ENCODE peak calls at places on chromosome 4, in seven cellular contexts. X is ovary, D is GM12891, K is breast epithelium, M is uterus, S is suprapubic skin, V is sigmoid colon. B is an unnamed sample.

GRCh38 chr4:74047152-74047551 is 8.7 kb upstream of the CXCL3 start:
- DNase-seq in K (no peak), S (no peak), M (no peak), X (no peak), V (no peak), D (no peak), B (no peak)

GRCh38 chr4:80197601-80198444 is 520 bp downstream of the PRDM8 start:
- DNase-seq in S (no peak), X (no peak), K (no peak), V (no peak), D (no peak), M (no peak), B (no peak)

GRCh38 chr4:76644831-76645485 is 209.9 kb downstream of the SHROOM3 start:
- DNase-seq in S (no peak), D (no peak), X (no peak), V (no peak), M (no peak), K (no peak), B (no peak)

GRCh38 chr4:97475621-97476020 is 667.7 kb downstream of the STPG2 start:
- DNase-seq in M (no peak), D (no peak), S (no peak), V (no peak), K (no peak), X (no peak), B (no peak)

GRCh38 chr4:84363256-84363655 is 135.8 kb downstream of the NKX6-1 start:
- DNase-seq in S (no peak), K (no peak), V (no peak), X (no peak), M (no peak), D (no peak), B (no peak)

GRCh38 chr4:146742416-146742815 is 103.7 kb downstream of the POU4F2 start:
- DNase-seq in V (no peak), M (no peak), X (no peak), K (no peak), D (no peak), S (no peak), B (no peak)

GRCh38 chr4:23931489-23931830 is 41.6 kb upstream of the PPARGC1A start:
- DNase-seq in V (no peak), K (no peak), M (no peak), D (no peak), S (no peak), X (no peak), B (no peak)

GRCh38 chr4:126738926-126739325 is 893.8 kb upstream of the INTU start:
- DNase-seq in S (no peak), K (no peak), X (no peak), V (no peak), M (no peak), D (no peak), B (no peak)

GRCh38 chr4:4752576-4753401 is 106.7 kb upstream of the MSX1 start:
- DNase-seq in V (no peak), K (no peak), M (no peak), X (no peak), S (no peak), D (no peak), B (no peak)

GRCh38 chr4:101287332-101287731 is 60.0 kb downstream of the PPP3CA start:
- DNase-seq in S (no peak), K (no peak), D (no peak), V (no peak), M (no peak), X (no peak), B (no peak)

GRCh38 chr4:183758006-183758734 is 99.1 kb downstream of the TRAPPC11 start:
- DNase-seq in X (no peak), S (no peak), K (peak), M (no peak), D (no peak), V (no peak), B (no peak)

DNA sequence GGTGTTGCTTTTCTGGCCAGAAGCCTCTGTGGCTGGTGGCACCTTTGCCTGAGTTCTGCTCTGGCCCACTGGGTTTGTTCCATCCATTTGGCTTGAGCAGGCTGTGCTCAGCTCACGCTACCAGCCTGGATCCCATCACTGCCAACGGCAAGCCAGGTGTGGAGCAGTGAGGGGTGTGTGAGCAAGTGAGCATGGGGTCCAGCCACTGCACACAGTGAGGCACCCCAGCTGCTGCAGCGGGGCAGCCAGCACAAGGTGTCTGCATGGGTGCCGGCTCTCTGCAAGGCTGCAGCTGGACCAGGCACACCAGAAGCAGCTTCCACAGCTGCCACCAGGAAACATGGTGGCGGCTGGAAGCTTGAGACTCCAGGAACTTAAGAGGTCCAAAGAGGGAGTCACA is 46.8 kb downstream of the ARAP2 start:
- DNase-seq in D (no peak), K (no peak), M (no peak), X (no peak), S (no peak), V (no peak), B (no peak)
- TF ChIP-seq POLR2A in D (peak), K (no peak), M (no peak), X (no peak), S (no peak), V (no peak), B (no peak)

GRCh38 chr4:70993181-70994068 is at the start of gene DCK:
- DNase-seq in K (peak), M (peak), X (peak), V (peak), S (peak), D (peak), B (peak)
- TF ChIP-seq POLR2A in K (peak), M (peak), X (peak), V (peak), S (peak), D (peak), B (no peak)

GRCh38 chr4:120008075-120008474 is 58.6 kb downstream of the MAD2L1 start:
- DNase-seq in V (no peak), M (no peak), D (no peak), S (no peak), X (no peak), K (no peak), B (no peak)

GRCh38 chr4:120005527-120005926 is 61.1 kb downstream of the MAD2L1 start:
- DNase-seq in K (no peak), D (no peak), V (no peak), X (no peak), S (no peak), M (no peak), B (no peak)

GRCh38 chr4:120008957-120009356 is 57.7 kb downstream of the MAD2L1 start:
- DNase-seq in M (no peak), V (no peak), K (no peak), X (no peak), D (no peak), S (no peak), B (no peak)

GRCh38 chr4:120005091-120005490 is 61.6 kb downstream of the MAD2L1 start:
- DNase-seq in K (no peak), M (no peak), X (no peak), S (no peak), V (no peak), D (no peak), B (no peak)

DNA sequence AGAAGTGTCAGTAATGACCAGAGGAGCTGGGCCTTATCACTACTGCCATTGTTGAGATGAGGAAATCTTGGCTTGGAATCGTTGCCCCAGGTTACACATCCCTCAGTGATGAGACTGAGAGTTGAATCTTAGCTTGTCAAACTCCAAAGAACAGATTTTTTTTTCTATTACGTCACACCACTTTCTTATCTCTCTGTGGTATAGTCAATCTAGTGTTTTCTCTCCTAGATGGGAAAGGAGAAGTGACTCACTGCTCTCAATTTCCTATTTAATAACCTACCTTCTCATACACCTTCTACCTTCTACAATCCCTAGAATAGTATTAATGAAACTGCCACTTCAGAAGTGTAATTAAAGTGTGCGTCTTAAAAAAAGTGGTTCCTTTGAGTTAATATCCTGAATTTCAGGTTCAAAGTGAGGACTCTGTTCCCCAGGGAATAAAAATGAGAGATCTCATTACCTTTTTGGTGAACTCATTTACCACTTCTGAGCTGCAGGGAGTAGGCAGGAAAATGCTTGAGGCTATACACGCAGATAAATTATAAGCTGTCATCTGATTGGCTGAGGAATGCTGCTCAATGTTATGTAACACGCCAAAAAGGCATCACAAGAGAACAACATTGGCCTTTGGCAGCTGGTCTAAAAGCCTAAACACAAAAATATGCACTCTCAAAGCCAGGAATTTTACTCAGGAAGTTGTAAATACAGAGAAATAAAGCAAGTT is 59.3 kb downstream of the MAD2L1 start:
- DNase-seq in D (no peak), M (no peak), S (no peak), V (no peak), K (no peak), X (no peak), B (no peak)
- TF ChIP-seq POLR2A in D (no peak), M (no peak), S (no peak), V (no peak), K (no peak), X (no peak), B (no peak)

GRCh38 chr4:184803133-184803532 is 22.6 kb downstream of the ACSL1 start:
- DNase-seq in X (no peak), M (no peak), K (no peak), S (no peak), D (no peak), V (no peak), B (no peak)
- TF ChIP-seq POLR2A in X (no peak), M (no peak), K (no peak), S (no peak), D (no peak), V (no peak), B (no peak)

GRCh38 chr4:41620594-41621256 is 82.8 kb downstream of the LIMCH1 start:
- DNase-seq in D (no peak), X (no peak), S (no peak), K (no peak), V (no peak), M (no peak), B (no peak)
- TF ChIP-seq POLR2A in D (no peak), X (no peak), S (no peak), K (no peak), V (no peak), M (no peak), B (no peak)